ENCODE peak calls at places on chromosomes 11 and 22, in four cellular contexts. G is uterus; R is cardiac muscle cell; B is CD8-positive, alpha-beta T cell. F is an unnamed sample.
A peak's percentile ranks its signal among the peaks of the same experiment; 100 is the strongest.

GRCh38 chr11:78643676-78644056 is 69.0 kb upstream of the NARS2 start:
- DNase-seq in G (no peak), R (no peak), B (no peak), F (no peak)

GRCh38 chr11:34790620-34791019 is 125.6 kb downstream of the APIP start:
- DNase-seq in G (no peak), R (no peak), B (no peak), F (no peak)

GRCh38 chr22:17907731-17908051 is 116.7 kb downstream of the MICAL3 start:
- DNase-seq in G (no peak), R (no peak), B (no peak), F (no peak)

GRCh38 chr11:85310479-85310878 is 316.7 kb downstream of the DLG2 start:
- DNase-seq in G (no peak), R (no peak), B (no peak), F (no peak)

GRCh38 chr22:46613606-46613997 is 6.6 kb upstream of the GRAMD4 start:
- DNase-seq in G (no peak), R (no peak), B (no peak), F (no peak)

GRCh38 chr22:49242480-49242879 is 585.2 kb downstream of the BRD1 start:
- DNase-seq in G (no peak), R (no peak), B (no peak), F (no peak)

GRCh38 chr11:90223248-90223585 is 368 bp upstream of the CHORDC1 start:
- DNase-seq in G (no peak), R (no peak), B (no peak), F (no peak)

GRCh38 chr11:59182457-59183151 is 10.7 kb downstream of the DTX4 start:
- DNase-seq in G (no peak), R (no peak), B (no peak), F (no peak)

GRCh38 chr11:18706330-18707243 is 8.0 kb downstream of the TMEM86A start:
- DNase-seq in G (peak; percentile 74), R (peak; percentile 56), B (peak; percentile 66), F (peak; percentile 49)

GRCh38 chr11:830295-831131 is 2.2 kb upstream of the CD151 start:
- DNase-seq in G (peak; percentile 80), R (peak; percentile 90), B (peak; percentile 66), F (peak; percentile 84)

GRCh38 chr11:124946735-124947141 is 7.3 kb upstream of the CCDC15 start:
- DNase-seq in G (no peak), R (no peak), B (no peak), F (no peak)

GRCh38 chr22:26756675-26757293 is 99.4 kb downstream of the MIAT start:
- DNase-seq in G (peak; percentile 74), R (peak; percentile 63), B (no peak), F (peak; percentile 48)

GRCh38 chr22:43128928-43129424 is 14.2 kb downstream of the MCAT start:
- DNase-seq in G (no peak), R (no peak), B (no peak), F (no peak)

GRCh38 chr11:119340335-119341221 is at the start of gene C1QTNF5:
- DNase-seq in G (peak; percentile 87), R (peak; percentile 42), B (no peak), F (peak; percentile 88)

GRCh38 chr11:95165638-95166037 is 65.4 kb downstream of the SESN3 start:
- DNase-seq in G (no peak), R (no peak), B (no peak), F (no peak)

GRCh38 chr11:7314811-7315604 is 63.3 kb downstream of the SYT9 start:
- DNase-seq in G (no peak), R (no peak), B (no peak), F (no peak)

GRCh38 chr11:75955443-75955842 is 140.4 kb downstream of the UVRAG start:
- DNase-seq in G (no peak), R (no peak), B (no peak), F (no peak)

GRCh38 chr22:47304191-47304831 is 541.9 kb downstream of the TBC1D22A start:
- DNase-seq in G (no peak), R (no peak), B (no peak), F (no peak)

GRCh38 chr11:3836903-3837302 is 3.9 kb downstream of the RHOG start:
- DNase-seq in G (no peak), R (no peak), B (peak; percentile 67), F (peak; percentile 51)

GRCh38 chr11:1744879-1745700 is 5.3 kb downstream of the IFITM10 start:
- DNase-seq in G (no peak), R (no peak), B (no peak), F (peak; percentile 48)

GRCh38 chr22:48077699-48078098 is 1315.2 kb downstream of the TBC1D22A start:
- DNase-seq in G (no peak), R (no peak), B (no peak), F (no peak)

GRCh38 chr11:28242596-28242995 is 134.4 kb downstream of the METTL15 start:
- DNase-seq in G (no peak), R (peak; percentile 13), B (no peak), F (no peak)

GRCh38 chr11:127059286-127060200 is 59.0 kb upstream of the KIRREL3 start:
- DNase-seq in G (no peak), R (no peak), B (no peak), F (no peak)

GRCh38 chr22:49600891-49601431 is 226.7 kb downstream of the BRD1 start:
- DNase-seq in G (no peak), R (no peak), B (no peak), F (no peak)

GRCh38 chr11:65852508-65853248 is 5.3 kb downstream of the CFL1 start:
- DNase-seq in G (no peak), R (no peak), B (no peak), F (no peak)

GRCh38 chr11:82782825-82783374 is 49.2 kb upstream of the FAM181B start:
- DNase-seq in G (no peak), R (no peak), B (no peak), F (no peak)

GRCh38 chr22:50267591-50268390 is 2.4 kb downstream of the MAPK11 start:
- DNase-seq in G (peak; percentile 71), R (peak; percentile 67), B (peak; percentile 59), F (peak; percentile 77)

GRCh38 chr11:125329786-125330185 is 165.2 kb downstream of the PKNOX2 start:
- DNase-seq in G (no peak), R (no peak), B (no peak), F (no peak)

GRCh38 chr11:75667831-75668507 is 869 bp downstream of the MAP6 start:
- DNase-seq in G (peak; percentile 65), R (peak; percentile 69), B (peak; percentile 25), F (peak; percentile 59)

GRCh38 chr11:130023204-130023603 is 20.6 kb upstream of the PRDM10 start:
- DNase-seq in G (no peak), R (no peak), B (no peak), F (no peak)

GRCh38 chr22:27416553-27417427 is 384.8 kb downstream of the MN1 start:
- DNase-seq in G (no peak), R (peak; percentile 10), B (no peak), F (no peak)

GRCh38 chr22:26835929-26836528 is 178.6 kb downstream of the MIAT start:
- DNase-seq in G (no peak), R (peak; percentile 17), B (no peak), F (no peak)

GRCh38 chr11:107018902-107019493 is 722 bp upstream of the GUCY1A2 start:
- DNase-seq in G (peak; percentile 67), R (peak; percentile 91), B (no peak), F (peak; percentile 56)

GRCh38 chr11:83583953-83584352 is 297.8 kb upstream of the CCDC90B start:
- DNase-seq in G (no peak), R (no peak), B (no peak), F (no peak)

GRCh38 chr11:68082478-68082877 is 38.7 kb downstream of the CHKA start:
- DNase-seq in G (no peak), R (no peak), B (no peak), F (no peak)

GRCh38 chr11:70212227-70212811 is 9.2 kb downstream of the FADD start:
- DNase-seq in G (no peak), R (no peak), B (no peak), F (no peak)

GRCh38 chr11:116336540-116336939 is 436.2 kb downstream of the BUD13 start:
- DNase-seq in G (no peak), R (no peak), B (no peak), F (no peak)

GRCh38 chr11:117908261-117908895 is 20.8 kb downstream of the TMPRSS13 start:
- DNase-seq in G (no peak), R (no peak), B (no peak), F (no peak)
- TF ChIP-seq CTCF in G (no peak), R (no peak), B (no peak), F (no peak)

GRCh38 chr22:37127350-37127878 is 17.9 kb upstream of the TMPRSS6 start:
- DNase-seq in G (no peak), R (no peak), B (no peak), F (no peak)

GRCh38 chr22:37130031-37130430 is 19.7 kb downstream of the IL2RB start:
- DNase-seq in G (no peak), R (no peak), B (no peak), F (no peak)

GRCh38 chr22:37126383-37126782 is 16.9 kb upstream of the TMPRSS6 start:
- DNase-seq in G (no peak), R (peak; percentile 21), B (no peak), F (no peak)

GRCh38 chr22:37128555-37129281 is 19.2 kb upstream of the TMPRSS6 start:
- DNase-seq in G (no peak), R (no peak), B (no peak), F (no peak)

DNA sequence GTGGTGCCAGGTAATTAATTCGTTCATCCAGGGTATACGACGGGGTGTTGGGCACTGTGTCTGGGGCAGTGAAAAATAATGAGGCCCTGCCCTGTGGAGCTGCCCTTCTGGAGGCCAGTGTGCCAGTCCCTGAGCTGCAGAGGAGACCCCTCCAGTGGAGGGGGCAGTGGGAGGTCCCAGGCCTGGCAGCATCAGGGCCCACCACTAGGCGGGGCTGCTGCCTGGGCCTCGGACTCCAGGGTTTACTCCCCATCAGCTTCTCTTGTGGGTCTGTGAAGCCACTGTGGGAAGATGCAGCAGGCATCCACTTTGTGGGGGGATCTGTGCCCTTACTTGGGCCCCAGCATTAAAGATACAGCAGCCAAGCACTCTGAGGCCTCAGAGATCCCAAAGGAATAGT is 17.4 kb upstream of the TMPRSS6 start:
- DNase-seq in G (no peak), R (peak; percentile 19), B (no peak), F (no peak)
- TF ChIP-seq CTCF in G (no peak), R (peak; percentile 33), B (peak; percentile 31), F (no peak)

GRCh38 chr22:36285545-36285944 is 32.6 kb downstream of the APOL1 start:
- DNase-seq in G (no peak), R (no peak), B (no peak), F (no peak)

GRCh38 chr22:36287881-36288515 is 35.1 kb downstream of the APOL1 start:
- DNase-seq in G (no peak), R (no peak), B (no peak), F (no peak)

GRCh38 chr22:36284171-36284571 is 31.2 kb downstream of the APOL1 start:
- DNase-seq in G (no peak), R (no peak), B (no peak), F (no peak)

GRCh38 chr22:36285017-36285416 is 32.1 kb downstream of the APOL1 start:
- DNase-seq in G (no peak), R (no peak), B (no peak), F (no peak)

GRCh38 chr22:36286096-36286957 is 33.4 kb downstream of the APOL1 start:
- DNase-seq in G (peak; percentile 88), R (peak; percentile 85), B (peak; percentile 68), F (peak; percentile 79)
- TF ChIP-seq CTCF in G (peak; percentile 92), R (peak; percentile 92), B (peak; percentile 84), F (peak; percentile 90)

DNA sequence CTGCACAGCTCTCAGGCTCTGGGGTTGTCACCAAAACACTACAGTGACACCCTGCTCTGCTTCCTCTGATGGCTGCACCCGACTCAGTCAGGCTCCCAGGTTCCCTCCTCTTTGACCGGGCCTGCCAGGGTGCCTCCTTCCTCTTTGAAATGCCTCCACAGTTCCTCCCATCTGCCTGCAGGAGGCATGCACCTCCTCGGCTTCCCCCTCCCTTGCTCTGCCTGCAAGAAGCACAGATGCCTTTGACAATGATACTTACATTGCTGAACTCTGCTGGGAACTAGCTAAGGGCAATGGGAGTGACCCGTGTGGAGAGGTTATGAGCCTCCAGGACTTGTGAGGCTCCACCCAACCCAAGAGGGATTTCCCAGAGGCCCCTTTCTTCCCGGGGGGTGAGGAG is 674.1 kb downstream of the OPCML start:
- DNase-seq in G (no peak), R (peak; percentile 49), B (no peak), F (no peak)
- TF ChIP-seq CTCF in G (no peak), R (peak; percentile 56), B (no peak), F (no peak)

F was measured in heart right ventricle.